ENCODE peak calls at places on chromosome 1, in nine cellular contexts. T, R, L, O, J, C, P, Z and Y are unnamed samples.

GRCh38 chr1:108561731-108562326 is 1.9 kb downstream of the EEIG2 start:
- DNase-seq in T (no peak), R (no peak), L (peak; percentile 34), O (peak; percentile 88), J (peak; percentile 63), C (peak; percentile 94), P (peak; percentile 79), Z (peak; percentile 85), Y (no peak)

GRCh38 chr1:167273027-167273800 is 52.5 kb downstream of the POU2F1 start:
- DNase-seq in T (peak; percentile 37), R (peak; percentile 65), L (no peak), O (no peak), J (no peak), C (no peak), P (no peak), Z (no peak), Y (peak; percentile 26)

GRCh38 chr1:227944931-227945890 is 2.5 kb downstream of the WNT9A start:
- DNase-seq in T (no peak), R (no peak), L (no peak), O (no peak), J (peak; percentile 56), C (peak; percentile 43), P (no peak), Z (peak; percentile 22), Y (no peak)

GRCh38 chr1:34889705-34890104 is 30.2 kb upstream of the SMIM12 start:
- DNase-seq in T (no peak), R (no peak), L (no peak), O (no peak), J (no peak), C (peak; percentile 3), P (no peak), Z (no peak), Y (no peak)

GRCh38 chr1:151968791-151969399 is 24.8 kb downstream of the S100A10 start:
- DNase-seq in T (no peak), R (no peak), L (no peak), O (no peak), J (no peak), C (no peak), P (no peak), Z (no peak), Y (no peak)

GRCh38 chr1:6025269-6026094 is 20.2 kb upstream of the KCNAB2 start:
- DNase-seq in T (peak; percentile 37), R (no peak), L (peak; percentile 73), O (no peak), J (peak; percentile 59), C (no peak), P (no peak), Z (no peak), Y (no peak)

GRCh38 chr1:65066379-65066765 is 81.6 kb upstream of the AK4 start:
- DNase-seq in T (no peak), R (no peak), L (no peak), O (no peak), J (peak; percentile 92), C (no peak), P (no peak), Z (peak; percentile 47), Y (no peak)

GRCh38 chr1:183493540-183494245 is 21.4 kb downstream of the SMG7 start:
- DNase-seq in T (no peak), R (no peak), L (no peak), O (no peak), J (no peak), C (no peak), P (no peak), Z (no peak), Y (no peak)

GRCh38 chr1:11062965-11063401 is 3.2 kb upstream of the SRM start:
- DNase-seq in T (no peak), R (peak; percentile 19), L (peak; percentile 41), O (no peak), J (no peak), C (no peak), P (no peak), Z (no peak), Y (peak; percentile 17)

GRCh38 chr1:40224040-40224439 is 23.7 kb upstream of the TMCO2 start:
- DNase-seq in T (no peak), R (no peak), L (no peak), O (no peak), J (no peak), C (no peak), P (no peak), Z (no peak), Y (no peak)

GRCh38 chr1:156420209-156421061 is 51.4 kb downstream of the RHBG start:
- DNase-seq in T (no peak), R (no peak), L (no peak), O (no peak), J (peak; percentile 84), C (peak; percentile 76), P (no peak), Z (peak; percentile 68), Y (no peak)
- H3K4me3 ChIP-seq in T (no peak overlapping the region), R (no peak overlapping the region), L (peak overlapping the region; percentile 77), O (peak overlapping the region; percentile 44), J (peak overlapping the region; percentile 61), C (peak overlapping the region; percentile 70), P (no peak overlapping the region), Z (peak overlapping the region; percentile 71), Y (no peak overlapping the region)

DNA sequence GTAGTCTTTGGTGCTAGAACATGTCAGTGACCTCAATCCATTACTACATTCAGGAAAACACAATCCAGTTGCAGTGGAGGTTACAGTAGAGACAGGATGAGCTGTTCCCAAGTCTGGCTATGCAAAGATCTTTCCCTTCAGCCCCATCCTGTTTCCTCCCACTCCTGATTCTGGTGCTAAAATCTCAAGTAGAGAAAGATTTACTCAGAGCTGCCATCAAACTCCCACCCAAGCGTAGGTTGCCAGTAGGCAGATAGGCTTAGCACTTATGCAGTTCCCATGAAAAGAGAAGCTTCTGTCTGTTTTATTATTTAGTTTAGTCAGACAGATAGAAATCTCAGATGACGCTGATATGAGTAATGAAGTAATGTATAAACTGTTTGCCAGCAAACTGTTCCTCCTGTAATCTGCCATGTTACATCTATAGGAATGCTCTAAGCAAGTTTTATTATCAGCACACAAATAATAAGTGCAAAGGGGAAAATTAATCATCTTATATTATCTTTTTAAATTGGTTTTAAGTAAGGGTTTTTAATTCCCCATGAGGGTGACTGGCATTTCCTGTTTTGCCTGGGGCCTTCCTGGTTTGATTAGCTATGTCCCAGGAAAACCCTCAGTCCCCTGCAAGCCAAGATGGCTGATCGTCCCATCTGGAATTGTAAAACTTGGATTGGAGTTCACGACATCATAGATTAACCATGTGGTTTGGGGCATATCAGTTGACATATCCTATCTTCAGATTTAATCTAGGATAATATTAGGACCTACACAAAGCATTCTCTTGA is 188.3 kb upstream of the PALMD start:
- DNase-seq in T (peak; percentile 66), R (peak; percentile 88), L (peak; percentile 22), O (no peak), J (no peak), C (no peak), P (no peak), Z (no peak), Y (no peak)
- H3K4me3 ChIP-seq in T (no peak overlapping the region), R (no peak overlapping the region), L (no peak overlapping the region), O (no peak overlapping the region), J (no peak overlapping the region), C (no peak overlapping the region), P (no peak overlapping the region), Z (no peak overlapping the region), Y (no peak overlapping the region)

GRCh38 chr1:107451735-107452134 is 310.9 kb downstream of the NTNG1 start:
- DNase-seq in T (no peak), R (no peak), L (no peak), O (no peak), J (no peak), C (no peak), P (no peak), Z (no peak), Y (no peak)
- H3K4me3 ChIP-seq in T (no peak overlapping the region), R (no peak overlapping the region), L (no peak overlapping the region), O (no peak overlapping the region), J (no peak overlapping the region), C (no peak overlapping the region), P (no peak overlapping the region), Z (no peak overlapping the region), Y (no peak overlapping the region)

DNA sequence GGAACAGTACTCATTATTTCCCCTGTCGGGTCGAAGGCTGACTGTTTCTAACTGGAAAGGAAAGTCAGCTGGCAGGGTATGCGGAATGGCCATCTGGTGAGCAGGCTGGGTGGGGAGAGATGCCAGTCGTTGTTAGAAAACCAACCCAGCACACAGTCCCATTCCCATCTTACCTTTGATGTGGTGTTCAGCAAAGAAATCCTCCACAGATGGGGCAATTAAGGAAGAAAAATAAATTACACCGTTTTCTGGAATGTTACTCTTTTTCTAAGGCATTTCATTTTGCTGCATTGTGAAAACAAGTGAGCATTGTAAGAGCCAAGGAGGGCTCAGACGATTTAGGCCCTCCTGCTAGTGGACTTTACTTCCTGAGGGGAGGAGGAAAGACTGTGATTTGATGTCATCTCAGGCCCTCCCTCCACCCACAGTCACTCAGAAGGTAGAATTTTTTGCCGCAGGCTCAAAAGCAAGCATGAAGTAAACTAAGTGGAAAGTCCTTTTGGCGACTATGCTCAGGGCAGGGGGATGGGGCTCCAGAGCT is at the start of gene SLC16A4:
- DNase-seq in T (peak; percentile 62), R (peak; percentile 25), L (no peak), O (no peak), J (peak; percentile 34), C (peak; percentile 57), P (no peak), Z (no peak), Y (peak; percentile 47)
- H3K4me3 ChIP-seq in T (peak within 1 kb of the TSS; percentile 41), R (peak within 1 kb of the TSS; percentile 18), L (peak within 1 kb of the TSS; percentile 53), O (peak within 1 kb of the TSS; percentile 45), J (no peak within 1 kb of the TSS), C (no peak within 1 kb of the TSS), P (peak within 1 kb of the TSS; percentile 97), Z (no peak within 1 kb of the TSS), Y (peak within 1 kb of the TSS; percentile 49)

GRCh38 chr1:61290525-61290924 is 208.2 kb downstream of the NFIA start:
- DNase-seq in T (no peak), R (no peak), L (no peak), O (no peak), J (no peak), C (no peak), P (no peak), Z (no peak), Y (no peak)
- H3K4me3 ChIP-seq in T (no peak overlapping the region), R (no peak overlapping the region), L (no peak overlapping the region), O (no peak overlapping the region), J (no peak overlapping the region), C (no peak overlapping the region), P (no peak overlapping the region), Z (no peak overlapping the region), Y (no peak overlapping the region)

DNA sequence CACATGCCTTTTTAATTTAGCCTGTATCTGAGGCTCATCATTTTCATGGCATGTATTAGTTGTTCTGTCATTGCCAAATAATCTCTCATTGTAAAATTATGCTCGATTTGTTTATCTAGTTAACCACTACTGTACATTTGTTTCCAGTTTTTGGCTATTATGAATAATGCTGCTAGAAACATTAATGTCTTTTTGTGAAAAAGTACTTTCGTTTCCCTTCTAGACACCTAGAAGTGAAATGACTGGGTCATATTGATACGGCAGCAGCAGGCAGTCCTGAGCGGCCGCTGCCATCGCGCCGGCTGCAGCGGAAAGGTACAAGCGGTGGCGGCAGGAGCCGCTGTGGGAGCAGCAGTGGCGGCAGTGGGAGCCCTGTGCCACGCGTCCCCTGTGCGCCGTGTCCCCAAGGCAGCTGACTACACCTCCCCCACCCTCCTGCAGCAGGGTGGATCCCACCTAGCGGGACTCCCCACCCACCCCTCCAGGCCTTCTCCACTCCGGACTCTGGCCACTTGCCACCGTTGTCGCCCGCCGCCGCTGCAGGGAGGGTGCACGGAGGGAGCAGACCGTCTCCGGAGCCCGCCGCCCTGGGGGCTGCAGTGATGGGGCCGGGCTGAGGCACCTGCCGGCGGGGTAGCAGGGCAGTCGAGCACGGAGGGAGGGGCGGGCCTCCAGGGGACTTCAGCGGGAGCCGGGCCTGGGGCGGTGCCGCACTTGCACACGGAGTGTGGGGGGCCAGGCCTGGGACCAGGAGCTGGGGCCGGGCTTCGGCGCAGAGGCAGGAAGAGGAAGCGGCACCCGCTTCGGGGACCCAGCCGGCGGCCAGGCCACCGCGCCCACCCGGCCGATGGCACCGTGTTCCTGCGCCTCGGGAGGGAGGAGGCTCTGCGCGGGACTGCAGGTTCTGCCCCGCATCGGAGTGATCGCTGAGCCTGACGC is 66.8 kb upstream of the RGS7 start:
- DNase-seq in T (peak; percentile 47), R (no peak), L (peak; percentile 67), O (no peak), J (peak; percentile 83), C (peak; percentile 89), P (no peak), Z (no peak), Y (no peak)
- H3K4me3 ChIP-seq in T (peak overlapping the region; percentile 63), R (peak overlapping the region; percentile 66), L (peak overlapping the region; percentile 75), O (peak overlapping the region; percentile 46), J (peak overlapping the region; percentile 61), C (peak overlapping the region; percentile 73), P (no peak overlapping the region), Z (no peak overlapping the region), Y (peak overlapping the region; percentile 66)